ENCODE peak calls at places on chromosomes 6 and 20, in seven cellular contexts. One of them, this sample, is unnamed. For H3K27me3, the result is how much of the 10 kb centered on the place peaks cover.

GRCh38 chr6:116369540-116370327 is 1.0 kb upstream of the DSE start:
- DNase-seq in breast epithelium: no peak
- DNase-seq in body of pancreas: no peak
- DNase-seq in heart left ventricle: no peak
- DNase-seq in transverse colon: no peak
- DNase-seq in thyroid gland: no peak
- DNase-seq in stomach: no peak
- DNase-seq in this sample: no peak

GRCh38 chr20:13221673-13222318 is 722 bp downstream of the ISM1 start:
- DNase-seq in heart left ventricle: peak
- DNase-seq in breast epithelium: no peak
- DNase-seq in stomach: no peak
- DNase-seq in transverse colon: peak
- DNase-seq in thyroid gland: peak
- DNase-seq in body of pancreas: peak
- DNase-seq in this sample: no peak

GRCh38 chr20:50380697-50381040 is 129.5 kb upstream of the PTPN1 start:
- DNase-seq in stomach: peak
- DNase-seq in body of pancreas: peak
- DNase-seq in thyroid gland: no peak
- DNase-seq in breast epithelium: no peak
- DNase-seq in transverse colon: peak
- DNase-seq in heart left ventricle: no peak
- DNase-seq in this sample: no peak

GRCh38 chr6:40804905-40805304 is 217.7 kb upstream of the LRFN2 start:
- DNase-seq in transverse colon: no peak
- DNase-seq in thyroid gland: no peak
- DNase-seq in breast epithelium: no peak
- DNase-seq in heart left ventricle: no peak
- DNase-seq in stomach: no peak
- DNase-seq in body of pancreas: no peak
- DNase-seq in this sample: no peak

GRCh38 chr20:13186043-13186774 is 34.9 kb upstream of the ISM1 start:
- DNase-seq in heart left ventricle: no peak
- DNase-seq in stomach: no peak
- DNase-seq in breast epithelium: no peak
- DNase-seq in thyroid gland: no peak
- DNase-seq in transverse colon: no peak
- DNase-seq in body of pancreas: no peak
- DNase-seq in this sample: no peak

GRCh38 chr6:112085666-112086065 is 1.6 kb downstream of the TUBE1 start:
- DNase-seq in transverse colon: no peak
- DNase-seq in stomach: no peak
- DNase-seq in heart left ventricle: no peak
- DNase-seq in thyroid gland: no peak
- DNase-seq in breast epithelium: no peak
- DNase-seq in body of pancreas: no peak
- DNase-seq in this sample: no peak

GRCh38 chr6:79515436-79515835 is 21.8 kb downstream of the LCA5 start:
- DNase-seq in thyroid gland: no peak
- DNase-seq in transverse colon: no peak
- DNase-seq in breast epithelium: no peak
- DNase-seq in heart left ventricle: no peak
- DNase-seq in body of pancreas: no peak
- DNase-seq in stomach: no peak
- DNase-seq in this sample: no peak

GRCh38 chr6:150211700-150212615 is 69.1 kb downstream of the PPP1R14C start:
- DNase-seq in thyroid gland: no peak
- DNase-seq in heart left ventricle: no peak
- DNase-seq in stomach: no peak
- DNase-seq in body of pancreas: no peak
- DNase-seq in transverse colon: no peak
- DNase-seq in breast epithelium: no peak
- DNase-seq in this sample: no peak

GRCh38 chr6:76135481-76135880 is 63.0 kb upstream of the IMPG1 start:
- DNase-seq in body of pancreas: no peak
- DNase-seq in breast epithelium: no peak
- DNase-seq in heart left ventricle: no peak
- DNase-seq in stomach: no peak
- DNase-seq in thyroid gland: no peak
- DNase-seq in transverse colon: no peak
- DNase-seq in this sample: no peak

GRCh38 chr6:144879436-144879835 is 594.3 kb downstream of the UTRN start:
- DNase-seq in breast epithelium: no peak
- DNase-seq in thyroid gland: no peak
- DNase-seq in transverse colon: no peak
- DNase-seq in body of pancreas: no peak
- DNase-seq in heart left ventricle: no peak
- DNase-seq in stomach: no peak
- DNase-seq in this sample: no peak

GRCh38 chr6:47235964-47236760 is 73.5 kb downstream of the TNFRSF21 start:
- DNase-seq in body of pancreas: peak
- DNase-seq in transverse colon: peak
- DNase-seq in breast epithelium: no peak
- DNase-seq in heart left ventricle: no peak
- DNase-seq in thyroid gland: peak
- DNase-seq in stomach: no peak
- DNase-seq in this sample: no peak

GRCh38 chr6:122322824-122323223 is 76.6 kb upstream of the HSF2 start:
- DNase-seq in breast epithelium: no peak
- DNase-seq in body of pancreas: no peak
- DNase-seq in thyroid gland: no peak
- DNase-seq in stomach: no peak
- DNase-seq in transverse colon: no peak
- DNase-seq in heart left ventricle: no peak
- DNase-seq in this sample: no peak

GRCh38 chr6:7541175-7542064 is at the start of gene DSP:
- DNase-seq in thyroid gland: peak
- DNase-seq in heart left ventricle: peak
- DNase-seq in breast epithelium: peak
- DNase-seq in stomach: peak
- DNase-seq in body of pancreas: peak
- DNase-seq in transverse colon: peak
- DNase-seq in this sample: no peak

GRCh38 chr20:22686097-22686496 is 101.7 kb upstream of the FOXA2 start:
- DNase-seq in transverse colon: peak
- DNase-seq in thyroid gland: peak
- DNase-seq in stomach: peak
- DNase-seq in breast epithelium: no peak
- DNase-seq in body of pancreas: peak
- DNase-seq in heart left ventricle: peak
- DNase-seq in this sample: no peak

GRCh38 chr20:63705232-63706026 is 2.3 kb downstream of the ARFRP1 start:
- DNase-seq in body of pancreas: no peak
- DNase-seq in thyroid gland: no peak
- DNase-seq in transverse colon: no peak
- DNase-seq in stomach: no peak
- DNase-seq in heart left ventricle: no peak
- DNase-seq in breast epithelium: no peak
- DNase-seq in this sample: no peak

GRCh38 chr6:150711584-150712501 is 112.2 kb downstream of the PLEKHG1 start:
- DNase-seq in stomach: peak
- DNase-seq in heart left ventricle: peak
- DNase-seq in breast epithelium: no peak
- DNase-seq in body of pancreas: peak
- DNase-seq in transverse colon: peak
- DNase-seq in thyroid gland: peak
- DNase-seq in this sample: no peak

GRCh38 chr6:70166088-70166958 is 136.6 kb downstream of the COL9A1 start:
- DNase-seq in transverse colon: peak
- DNase-seq in body of pancreas: peak
- DNase-seq in thyroid gland: peak
- DNase-seq in heart left ventricle: no peak
- DNase-seq in stomach: peak
- DNase-seq in breast epithelium: no peak
- DNase-seq in this sample: no peak

GRCh38 chr6:139153876-139154275 is 19.0 kb downstream of the HECA start:
- DNase-seq in heart left ventricle: no peak
- DNase-seq in body of pancreas: no peak
- DNase-seq in stomach: no peak
- DNase-seq in thyroid gland: no peak
- DNase-seq in breast epithelium: no peak
- DNase-seq in transverse colon: no peak
- DNase-seq in this sample: no peak

GRCh38 chr20:46133886-46134654 is 16.0 kb downstream of the CD40 start:
- DNase-seq in thyroid gland: no peak
- DNase-seq in heart left ventricle: no peak
- DNase-seq in body of pancreas: no peak
- DNase-seq in transverse colon: no peak
- DNase-seq in breast epithelium: no peak
- DNase-seq in stomach: no peak
- DNase-seq in this sample: no peak

GRCh38 chr6:101296184-101296583 is 97.3 kb upstream of the GRIK2 start:
- DNase-seq in heart left ventricle: no peak
- DNase-seq in transverse colon: no peak
- DNase-seq in stomach: no peak
- DNase-seq in thyroid gland: no peak
- DNase-seq in body of pancreas: no peak
- DNase-seq in breast epithelium: no peak
- DNase-seq in this sample: no peak

GRCh38 chr6:38786486-38786885 is 71.4 kb downstream of the DNAH8 start:
- DNase-seq in stomach: no peak
- DNase-seq in thyroid gland: no peak
- DNase-seq in breast epithelium: no peak
- DNase-seq in transverse colon: no peak
- DNase-seq in body of pancreas: no peak
- DNase-seq in heart left ventricle: no peak
- DNase-seq in this sample: no peak

GRCh38 chr6:9496837-9497236 is 918.0 kb downstream of the TFAP2A start:
- DNase-seq in thyroid gland: no peak
- DNase-seq in body of pancreas: no peak
- DNase-seq in breast epithelium: no peak
- DNase-seq in transverse colon: no peak
- DNase-seq in heart left ventricle: no peak
- DNase-seq in stomach: no peak
- DNase-seq in this sample: no peak

GRCh38 chr6:16903470-16903869 is 142.2 kb upstream of the ATXN1 start:
- DNase-seq in heart left ventricle: no peak
- DNase-seq in thyroid gland: no peak
- DNase-seq in stomach: no peak
- DNase-seq in body of pancreas: no peak
- DNase-seq in breast epithelium: no peak
- DNase-seq in transverse colon: no peak
- DNase-seq in this sample: no peak

GRCh38 chr6:4291453-4292403 is 156.4 kb upstream of the ECI2 start:
- DNase-seq in thyroid gland: no peak
- DNase-seq in body of pancreas: no peak
- DNase-seq in heart left ventricle: no peak
- DNase-seq in transverse colon: no peak
- DNase-seq in stomach: no peak
- DNase-seq in breast epithelium: no peak
- DNase-seq in this sample: no peak

GRCh38 chr6:34055223-34055933 is 90.5 kb downstream of the GRM4 start:
- DNase-seq in stomach: peak
- DNase-seq in thyroid gland: peak
- DNase-seq in body of pancreas: peak
- DNase-seq in transverse colon: peak
- DNase-seq in breast epithelium: no peak
- DNase-seq in heart left ventricle: peak
- DNase-seq in this sample: no peak

GRCh38 chr6:2782825-2783187 is 17.6 kb downstream of the WRNIP1 start:
- DNase-seq in thyroid gland: no peak
- DNase-seq in transverse colon: no peak
- DNase-seq in body of pancreas: no peak
- DNase-seq in heart left ventricle: no peak
- DNase-seq in stomach: no peak
- DNase-seq in breast epithelium: no peak
- DNase-seq in this sample: no peak

GRCh38 chr6:3221579-3221978 is 5.9 kb downstream of the TUBB2B start:
- DNase-seq in body of pancreas: no peak
- DNase-seq in transverse colon: no peak
- DNase-seq in stomach: no peak
- DNase-seq in heart left ventricle: no peak
- DNase-seq in thyroid gland: no peak
- DNase-seq in breast epithelium: no peak
- DNase-seq in this sample: no peak

DNA sequence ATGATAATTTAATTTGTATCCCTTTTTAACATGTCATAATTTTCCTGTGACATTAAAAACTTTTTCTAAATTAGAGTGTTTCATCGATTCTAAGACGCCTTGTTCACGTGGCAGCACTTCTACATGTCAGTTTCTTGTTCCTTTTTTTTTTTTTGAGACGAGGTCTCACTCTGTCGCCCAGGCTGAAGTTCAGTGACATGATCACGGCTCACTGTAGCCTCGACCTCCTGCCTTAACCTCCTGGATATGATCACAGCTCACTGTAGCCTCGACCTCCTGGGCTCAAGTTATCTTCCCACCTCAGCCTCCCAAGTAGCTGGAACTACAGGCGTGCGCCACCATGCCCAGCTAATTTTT is 27.6 kb upstream of the ADRM1 start:
- DNase-seq in thyroid gland: no peak
- DNase-seq in transverse colon: no peak
- DNase-seq in breast epithelium: no peak
- DNase-seq in heart left ventricle: no peak
- DNase-seq in stomach: no peak
- DNase-seq in body of pancreas: no peak
- DNase-seq in this sample: no peak
- TF ChIP-seq POLR2A in thyroid gland: no peak
- TF ChIP-seq POLR2A in transverse colon: no peak
- TF ChIP-seq POLR2A in breast epithelium: no peak
- TF ChIP-seq POLR2A in heart left ventricle: no peak
- TF ChIP-seq POLR2A in stomach: no peak
- TF ChIP-seq POLR2A in body of pancreas: no peak
- TF ChIP-seq POLR2A in this sample: no peak

GRCh38 chr6:151804585-151805285 is 2.7 kb upstream of the ESR1 start:
- DNase-seq in thyroid gland: no peak
- DNase-seq in stomach: no peak
- DNase-seq in breast epithelium: no peak
- DNase-seq in body of pancreas: no peak
- DNase-seq in heart left ventricle: no peak
- DNase-seq in transverse colon: no peak
- DNase-seq in this sample: no peak
- H3K27me3 ChIP-seq in thyroid gland: under half
- H3K27me3 ChIP-seq in stomach: under half
- H3K27me3 ChIP-seq in breast epithelium: under half
- H3K27me3 ChIP-seq in body of pancreas: under half
- H3K27me3 ChIP-seq in heart left ventricle: under half
- H3K27me3 ChIP-seq in transverse colon: under half
- H3K27me3 ChIP-seq in this sample: half or more

DNA sequence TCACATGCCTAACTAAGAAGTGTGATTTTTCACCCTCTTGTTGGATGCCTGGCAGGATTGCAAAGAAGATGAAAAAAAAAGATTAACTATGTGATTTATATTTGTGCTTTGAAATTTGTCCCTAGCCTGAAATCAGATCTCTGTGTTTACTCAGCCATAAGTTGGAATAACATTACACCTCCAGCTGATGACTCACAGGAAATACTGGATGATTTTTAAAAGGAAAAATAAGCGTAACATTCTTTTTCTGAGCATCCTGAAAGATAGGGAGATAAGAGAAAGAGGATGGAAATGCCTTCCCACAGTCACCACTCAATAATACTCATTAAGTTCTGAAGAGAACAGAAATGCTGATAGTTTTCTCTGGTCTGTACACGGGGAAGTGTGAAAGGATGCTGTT is 37.5 kb upstream of the RIPPLY2 start:
- DNase-seq in thyroid gland: no peak
- DNase-seq in body of pancreas: no peak
- DNase-seq in breast epithelium: no peak
- DNase-seq in transverse colon: no peak
- DNase-seq in stomach: no peak
- DNase-seq in heart left ventricle: no peak
- DNase-seq in this sample: no peak
- TF ChIP-seq POLR2A in thyroid gland: no peak
- TF ChIP-seq POLR2A in body of pancreas: no peak
- TF ChIP-seq POLR2A in breast epithelium: no peak
- TF ChIP-seq POLR2A in transverse colon: no peak
- TF ChIP-seq POLR2A in stomach: no peak
- TF ChIP-seq POLR2A in heart left ventricle: no peak
- TF ChIP-seq POLR2A in this sample: no peak

GRCh38 chr20:36304786-36305495 is 1.2 kb upstream of the DLGAP4 start:
- DNase-seq in body of pancreas: no peak
- DNase-seq in breast epithelium: no peak
- DNase-seq in stomach: peak
- DNase-seq in heart left ventricle: no peak
- DNase-seq in transverse colon: no peak
- DNase-seq in thyroid gland: no peak
- DNase-seq in this sample: no peak
- H3K27me3 ChIP-seq in body of pancreas: under half
- H3K27me3 ChIP-seq in breast epithelium: under half
- H3K27me3 ChIP-seq in stomach: under half
- H3K27me3 ChIP-seq in heart left ventricle: under half
- H3K27me3 ChIP-seq in transverse colon: half or more
- H3K27me3 ChIP-seq in thyroid gland: under half
- H3K27me3 ChIP-seq in this sample: under half